ENCODE peak calls at places on chromosomes 12 and 14, in eight cellular contexts. One of them, this sample, is unnamed.

GRCh38 chr12:122947352-122947792 is 18.9 kb downstream of the ABCB9 start:
- DNase-seq in mammary epithelial cell: no peak
- DNase-seq in upper lobe of right lung: peak; percentile 79
- DNase-seq in effector memory CD4-positive, alpha-beta T cell: no peak
- DNase-seq in HL-60: peak; percentile 27
- DNase-seq in adrenal gland: no peak
- DNase-seq in CD8-positive, alpha-beta memory T cell: no peak
- DNase-seq in psoas muscle: peak; percentile 74
- DNase-seq in this sample: peak; percentile 56

GRCh38 chr14:56603648-56604047 is 24.1 kb downstream of the TMEM260 start:
- DNase-seq in mammary epithelial cell: no peak
- DNase-seq in upper lobe of right lung: no peak
- DNase-seq in effector memory CD4-positive, alpha-beta T cell: no peak
- DNase-seq in HL-60: no peak
- DNase-seq in adrenal gland: no peak
- DNase-seq in CD8-positive, alpha-beta memory T cell: no peak
- DNase-seq in psoas muscle: no peak
- DNase-seq in this sample: no peak

GRCh38 chr12:8953773-8954402 is 4.4 kb upstream of the M6PR start:
- DNase-seq in mammary epithelial cell: no peak
- DNase-seq in upper lobe of right lung: no peak
- DNase-seq in effector memory CD4-positive, alpha-beta T cell: peak; percentile 60
- DNase-seq in HL-60: no peak
- DNase-seq in adrenal gland: no peak
- DNase-seq in CD8-positive, alpha-beta memory T cell: peak; percentile 62
- DNase-seq in psoas muscle: no peak
- DNase-seq in this sample: peak; percentile 42

GRCh38 chr14:99735189-99736135 is 51.4 kb downstream of the CYP46A1 start:
- DNase-seq in mammary epithelial cell: no peak
- DNase-seq in upper lobe of right lung: peak; percentile 46
- DNase-seq in effector memory CD4-positive, alpha-beta T cell: no peak
- DNase-seq in HL-60: no peak
- DNase-seq in adrenal gland: no peak
- DNase-seq in CD8-positive, alpha-beta memory T cell: no peak
- DNase-seq in psoas muscle: peak; percentile 17
- DNase-seq in this sample: peak; percentile 31

GRCh38 chr12:77667101-77667500 is 163.6 kb upstream of the NAV3 start:
- DNase-seq in mammary epithelial cell: peak; percentile 1
- DNase-seq in upper lobe of right lung: peak; percentile 15
- DNase-seq in effector memory CD4-positive, alpha-beta T cell: no peak
- DNase-seq in HL-60: no peak
- DNase-seq in adrenal gland: no peak
- DNase-seq in CD8-positive, alpha-beta memory T cell: no peak
- DNase-seq in psoas muscle: no peak
- DNase-seq in this sample: no peak

GRCh38 chr12:23621910-23622309 is 327.6 kb downstream of the SOX5 start:
- DNase-seq in mammary epithelial cell: no peak
- DNase-seq in upper lobe of right lung: no peak
- DNase-seq in effector memory CD4-positive, alpha-beta T cell: no peak
- DNase-seq in HL-60: no peak
- DNase-seq in adrenal gland: no peak
- DNase-seq in CD8-positive, alpha-beta memory T cell: no peak
- DNase-seq in psoas muscle: no peak
- DNase-seq in this sample: no peak

GRCh38 chr12:14260011-14260993 is 105.2 kb upstream of the ATF7IP start:
- DNase-seq in mammary epithelial cell: peak; percentile 83
- DNase-seq in upper lobe of right lung: peak; percentile 95
- DNase-seq in effector memory CD4-positive, alpha-beta T cell: no peak
- DNase-seq in HL-60: peak; percentile 54
- DNase-seq in adrenal gland: peak; percentile 93
- DNase-seq in CD8-positive, alpha-beta memory T cell: no peak
- DNase-seq in psoas muscle: peak; percentile 94
- DNase-seq in this sample: peak; percentile 79

GRCh38 chr12:57619434-57620244 is 8.4 kb downstream of the ARHGEF25 start:
- DNase-seq in mammary epithelial cell: no peak
- DNase-seq in upper lobe of right lung: peak; percentile 77
- DNase-seq in effector memory CD4-positive, alpha-beta T cell: no peak
- DNase-seq in HL-60: no peak
- DNase-seq in adrenal gland: no peak
- DNase-seq in CD8-positive, alpha-beta memory T cell: no peak
- DNase-seq in psoas muscle: peak; percentile 48
- DNase-seq in this sample: no peak

GRCh38 chr12:31324116-31324844 is 1.7 kb downstream of the SINHCAF start:
- DNase-seq in mammary epithelial cell: peak; percentile 72
- DNase-seq in upper lobe of right lung: peak; percentile 89
- DNase-seq in effector memory CD4-positive, alpha-beta T cell: peak; percentile 63
- DNase-seq in HL-60: no peak
- DNase-seq in adrenal gland: peak; percentile 76
- DNase-seq in CD8-positive, alpha-beta memory T cell: peak; percentile 68
- DNase-seq in psoas muscle: peak; percentile 68
- DNase-seq in this sample: peak; percentile 89

GRCh38 chr12:32809846-32810245 is 54.1 kb upstream of the YARS2 start:
- DNase-seq in mammary epithelial cell: no peak
- DNase-seq in upper lobe of right lung: no peak
- DNase-seq in effector memory CD4-positive, alpha-beta T cell: no peak
- DNase-seq in HL-60: no peak
- DNase-seq in adrenal gland: no peak
- DNase-seq in CD8-positive, alpha-beta memory T cell: no peak
- DNase-seq in psoas muscle: no peak
- DNase-seq in this sample: no peak

GRCh38 chr12:77591959-77592358 is 238.7 kb upstream of the NAV3 start:
- DNase-seq in mammary epithelial cell: no peak
- DNase-seq in upper lobe of right lung: no peak
- DNase-seq in effector memory CD4-positive, alpha-beta T cell: no peak
- DNase-seq in HL-60: no peak
- DNase-seq in adrenal gland: peak; percentile 56
- DNase-seq in CD8-positive, alpha-beta memory T cell: no peak
- DNase-seq in psoas muscle: no peak
- DNase-seq in this sample: no peak

GRCh38 chr12:91804533-91804932 is 341.1 kb downstream of the BTG1 start:
- DNase-seq in mammary epithelial cell: peak; percentile 93
- DNase-seq in upper lobe of right lung: no peak
- DNase-seq in effector memory CD4-positive, alpha-beta T cell: no peak
- DNase-seq in HL-60: no peak
- DNase-seq in adrenal gland: no peak
- DNase-seq in CD8-positive, alpha-beta memory T cell: no peak
- DNase-seq in psoas muscle: no peak
- DNase-seq in this sample: no peak

GRCh38 chr14:46571970-46572369 is 79.6 kb downstream of the RPL10L start:
- DNase-seq in mammary epithelial cell: peak; percentile 12
- DNase-seq in upper lobe of right lung: no peak
- DNase-seq in effector memory CD4-positive, alpha-beta T cell: no peak
- DNase-seq in HL-60: no peak
- DNase-seq in adrenal gland: no peak
- DNase-seq in CD8-positive, alpha-beta memory T cell: no peak
- DNase-seq in psoas muscle: no peak
- DNase-seq in this sample: no peak

GRCh38 chr12:32906407-32907165 is 10.0 kb upstream of the PKP2 start:
- DNase-seq in mammary epithelial cell: no peak
- DNase-seq in upper lobe of right lung: no peak
- DNase-seq in effector memory CD4-positive, alpha-beta T cell: no peak
- DNase-seq in HL-60: no peak
- DNase-seq in adrenal gland: no peak
- DNase-seq in CD8-positive, alpha-beta memory T cell: no peak
- DNase-seq in psoas muscle: no peak
- DNase-seq in this sample: peak; percentile 69

GRCh38 chr14:96130854-96131253 is 73.8 kb upstream of the BDKRB2 start:
- DNase-seq in mammary epithelial cell: peak; percentile 71
- DNase-seq in upper lobe of right lung: no peak
- DNase-seq in effector memory CD4-positive, alpha-beta T cell: no peak
- DNase-seq in HL-60: no peak
- DNase-seq in adrenal gland: no peak
- DNase-seq in CD8-positive, alpha-beta memory T cell: no peak
- DNase-seq in psoas muscle: no peak
- DNase-seq in this sample: no peak

GRCh38 chr14:33120966-33121365 is 182.3 kb downstream of the NPAS3 start:
- DNase-seq in mammary epithelial cell: peak; percentile 46
- DNase-seq in upper lobe of right lung: no peak
- DNase-seq in effector memory CD4-positive, alpha-beta T cell: no peak
- DNase-seq in HL-60: no peak
- DNase-seq in adrenal gland: no peak
- DNase-seq in CD8-positive, alpha-beta memory T cell: no peak
- DNase-seq in psoas muscle: no peak
- DNase-seq in this sample: no peak

DNA sequence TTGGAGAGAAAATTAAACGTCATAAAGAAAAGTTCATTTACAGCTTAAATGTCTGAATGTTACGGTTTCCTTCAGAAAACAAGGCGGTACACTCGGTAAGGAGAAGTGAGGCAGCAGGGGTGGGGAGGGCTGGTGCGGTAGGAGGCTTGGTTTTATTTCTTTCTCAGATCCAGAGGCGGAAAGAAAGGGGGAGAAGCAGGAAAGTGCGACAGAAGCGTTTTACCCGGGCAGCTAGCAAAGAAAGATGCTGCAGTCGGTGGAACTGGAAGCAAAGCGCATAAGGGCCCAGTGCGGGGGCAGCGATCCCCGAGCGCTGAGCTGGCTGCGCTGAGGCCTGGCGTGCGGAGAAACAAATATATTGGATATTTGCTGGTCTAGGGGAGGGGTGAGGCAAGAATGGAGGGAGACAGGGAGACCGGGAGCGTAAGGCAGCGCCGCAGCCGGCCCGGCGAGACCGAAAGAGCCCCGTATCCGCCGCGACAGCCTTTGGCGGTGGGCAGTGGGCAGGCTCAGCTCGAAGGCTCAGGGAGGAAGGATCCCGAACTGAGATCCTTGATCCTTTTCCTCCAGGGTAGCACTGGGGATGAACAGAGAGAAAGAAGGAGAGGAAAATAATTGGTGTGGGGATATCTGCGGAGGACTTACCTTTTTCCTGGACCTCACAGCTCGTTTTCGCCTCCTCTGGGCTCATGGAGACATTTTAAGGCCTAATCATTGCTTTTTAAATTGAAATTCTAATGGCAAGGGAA is 6.4 kb upstream of the HOXC11 start:
- DNase-seq in mammary epithelial cell: no peak
- DNase-seq in upper lobe of right lung: no peak
- DNase-seq in effector memory CD4-positive, alpha-beta T cell: no peak
- DNase-seq in HL-60: no peak
- DNase-seq in adrenal gland: no peak
- DNase-seq in CD8-positive, alpha-beta memory T cell: no peak
- DNase-seq in psoas muscle: peak; percentile 32
- DNase-seq in this sample: no peak
- H3K27me3 ChIP-seq in mammary epithelial cell: peaks cover 3% of the 10 kb centered on the region
- H3K27me3 ChIP-seq in upper lobe of right lung: peaks cover 100% of the 10 kb centered on the region
- H3K27me3 ChIP-seq in effector memory CD4-positive, alpha-beta T cell: peaks cover 89% of the 10 kb centered on the region
- H3K27me3 ChIP-seq in HL-60: peaks cover 100% of the 10 kb centered on the region
- H3K27me3 ChIP-seq in adrenal gland: peaks cover 99% of the 10 kb centered on the region
- H3K27me3 ChIP-seq in CD8-positive, alpha-beta memory T cell: peaks cover 98% of the 10 kb centered on the region
- H3K27me3 ChIP-seq in psoas muscle: no peaks in the 10 kb centered on the region
- H3K27me3 ChIP-seq in this sample: no peaks in the 10 kb centered on the region

DNA sequence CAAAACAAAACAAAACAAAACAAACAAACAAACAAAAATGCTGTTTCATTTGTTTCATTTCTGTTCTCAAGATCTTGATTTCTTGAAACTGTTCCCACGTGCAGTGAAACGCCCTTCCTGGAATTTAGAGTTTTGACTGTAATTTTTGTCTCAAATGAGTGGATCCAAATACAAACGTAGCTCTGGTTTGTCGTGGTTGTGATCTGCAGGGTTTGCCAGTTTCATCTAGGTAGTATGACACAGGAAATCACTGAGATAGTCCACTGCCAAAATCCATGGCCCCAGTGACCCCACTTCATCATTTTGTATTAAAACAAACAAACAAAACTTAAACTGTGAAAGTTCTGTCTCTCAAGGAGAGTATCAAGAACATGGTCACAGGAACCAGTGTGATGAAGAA is 838.6 kb downstream of the BCL11B start:
- DNase-seq in mammary epithelial cell: no peak
- DNase-seq in upper lobe of right lung: no peak
- DNase-seq in effector memory CD4-positive, alpha-beta T cell: no peak
- DNase-seq in HL-60: no peak
- DNase-seq in adrenal gland: peak; percentile 64
- DNase-seq in CD8-positive, alpha-beta memory T cell: no peak
- DNase-seq in psoas muscle: no peak
- DNase-seq in this sample: no peak
- H3K27me3 ChIP-seq in mammary epithelial cell: no peaks in the 10 kb centered on the region
- H3K27me3 ChIP-seq in upper lobe of right lung: no peaks in the 10 kb centered on the region
- H3K27me3 ChIP-seq in effector memory CD4-positive, alpha-beta T cell: no peaks in the 10 kb centered on the region
- H3K27me3 ChIP-seq in HL-60: no peaks in the 10 kb centered on the region
- H3K27me3 ChIP-seq in adrenal gland: no peaks in the 10 kb centered on the region
- H3K27me3 ChIP-seq in CD8-positive, alpha-beta memory T cell: no peaks in the 10 kb centered on the region
- H3K27me3 ChIP-seq in psoas muscle: peaks cover under 1% of the 10 kb centered on the region
- H3K27me3 ChIP-seq in this sample: no peaks in the 10 kb centered on the region

DNA sequence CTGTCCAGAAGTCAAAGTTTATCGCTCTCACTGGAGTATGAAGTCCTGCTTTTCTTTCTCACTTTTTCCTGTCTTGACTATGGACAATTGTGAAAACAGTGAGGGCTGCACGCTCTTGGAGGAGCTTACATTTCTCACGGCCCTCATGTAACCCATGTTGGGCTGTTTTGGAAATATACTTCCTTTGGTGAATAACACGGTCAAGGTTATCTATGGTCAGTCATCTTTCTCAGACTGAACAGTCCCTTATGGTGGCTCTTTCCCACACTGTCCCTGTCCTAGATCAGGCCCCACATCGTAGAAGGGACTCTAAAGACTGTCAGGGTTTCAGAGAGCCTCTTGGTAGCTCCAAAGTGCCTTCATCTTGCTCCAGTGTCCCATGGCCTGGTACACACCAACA is 7.2 kb downstream of the CCDC92 start:
- DNase-seq in mammary epithelial cell: no peak
- DNase-seq in upper lobe of right lung: no peak
- DNase-seq in effector memory CD4-positive, alpha-beta T cell: no peak
- DNase-seq in HL-60: no peak
- DNase-seq in adrenal gland: no peak
- DNase-seq in CD8-positive, alpha-beta memory T cell: no peak
- DNase-seq in psoas muscle: no peak
- DNase-seq in this sample: no peak
- H3K27me3 ChIP-seq in mammary epithelial cell: no peaks in the 10 kb centered on the region
- H3K27me3 ChIP-seq in upper lobe of right lung: no peaks in the 10 kb centered on the region
- H3K27me3 ChIP-seq in effector memory CD4-positive, alpha-beta T cell: no peaks in the 10 kb centered on the region
- H3K27me3 ChIP-seq in HL-60: no peaks in the 10 kb centered on the region
- H3K27me3 ChIP-seq in adrenal gland: no peaks in the 10 kb centered on the region
- H3K27me3 ChIP-seq in CD8-positive, alpha-beta memory T cell: no peaks in the 10 kb centered on the region
- H3K27me3 ChIP-seq in psoas muscle: no peaks in the 10 kb centered on the region
- H3K27me3 ChIP-seq in this sample: no peaks in the 10 kb centered on the region

GRCh38 chr12:113054948-113055486 is 1.5 kb upstream of the DTX1 start:
- DNase-seq in mammary epithelial cell: no peak
- DNase-seq in upper lobe of right lung: no peak
- DNase-seq in effector memory CD4-positive, alpha-beta T cell: no peak
- DNase-seq in HL-60: no peak
- DNase-seq in adrenal gland: no peak
- DNase-seq in CD8-positive, alpha-beta memory T cell: no peak
- DNase-seq in psoas muscle: no peak
- DNase-seq in this sample: no peak

GRCh38 chr12:113056631-113057488 is at the start of gene DTX1:
- DNase-seq in mammary epithelial cell: no peak
- DNase-seq in upper lobe of right lung: peak; percentile 66
- DNase-seq in effector memory CD4-positive, alpha-beta T cell: no peak
- DNase-seq in HL-60: no peak
- DNase-seq in adrenal gland: no peak
- DNase-seq in CD8-positive, alpha-beta memory T cell: no peak
- DNase-seq in psoas muscle: peak; percentile 59
- DNase-seq in this sample: peak; percentile 53

GRCh38 chr12:113056381-113056630 is 224 bp upstream of the DTX1 start:
- DNase-seq in mammary epithelial cell: no peak
- DNase-seq in upper lobe of right lung: no peak
- DNase-seq in effector memory CD4-positive, alpha-beta T cell: no peak
- DNase-seq in HL-60: no peak
- DNase-seq in adrenal gland: no peak
- DNase-seq in CD8-positive, alpha-beta memory T cell: no peak
- DNase-seq in psoas muscle: no peak
- DNase-seq in this sample: no peak

GRCh38 chr12:113057565-113058485 is 1.3 kb downstream of the DTX1 start:
- DNase-seq in mammary epithelial cell: no peak
- DNase-seq in upper lobe of right lung: peak; percentile 63
- DNase-seq in effector memory CD4-positive, alpha-beta T cell: no peak
- DNase-seq in HL-60: no peak
- DNase-seq in adrenal gland: no peak
- DNase-seq in CD8-positive, alpha-beta memory T cell: no peak
- DNase-seq in psoas muscle: peak; percentile 57
- DNase-seq in this sample: no peak

GRCh38 chr12:113055594-113056380 is 743 bp upstream of the DTX1 start:
- DNase-seq in mammary epithelial cell: no peak
- DNase-seq in upper lobe of right lung: peak; percentile 44
- DNase-seq in effector memory CD4-positive, alpha-beta T cell: no peak
- DNase-seq in HL-60: no peak
- DNase-seq in adrenal gland: no peak
- DNase-seq in CD8-positive, alpha-beta memory T cell: no peak
- DNase-seq in psoas muscle: no peak
- DNase-seq in this sample: no peak
- H3K27me3 ChIP-seq in mammary epithelial cell: peaks cover 8% of the 10 kb centered on the region
- H3K27me3 ChIP-seq in upper lobe of right lung: peaks cover 38% of the 10 kb centered on the region
- H3K27me3 ChIP-seq in effector memory CD4-positive, alpha-beta T cell: no peaks in the 10 kb centered on the region
- H3K27me3 ChIP-seq in HL-60: peaks cover 19% of the 10 kb centered on the region
- H3K27me3 ChIP-seq in adrenal gland: peaks cover 9% of the 10 kb centered on the region
- H3K27me3 ChIP-seq in CD8-positive, alpha-beta memory T cell: no peaks in the 10 kb centered on the region
- H3K27me3 ChIP-seq in psoas muscle: no peaks in the 10 kb centered on the region
- H3K27me3 ChIP-seq in this sample: peaks cover 12% of the 10 kb centered on the region